ENCODE peak calls at places on chromosomes 4 and X, in ten cellular contexts. One of them, this sample, is unnamed.

GRCh38 chrX:115894087-115894486 is 276.5 kb upstream of the AGTR2 start:
- DNase-seq in HCT116: peak; percentile 2
- DNase-seq in sigmoid colon: no peak
- DNase-seq in stomach: no peak
- DNase-seq in heart left ventricle: no peak
- DNase-seq in lower leg skin: no peak
- DNase-seq in endothelial cell of umbilical vein: no peak
- DNase-seq in suprapubic skin: no peak
- DNase-seq in A549: no peak
- DNase-seq in tibial nerve: no peak
- DNase-seq in this sample: peak; percentile 24

GRCh38 chr4:109432676-109433075 is 939 bp upstream of the SEC24B start:
- DNase-seq in heart left ventricle: no peak
- DNase-seq in A549: no peak
- DNase-seq in sigmoid colon: no peak
- DNase-seq in tibial nerve: no peak
- DNase-seq in lower leg skin: no peak
- DNase-seq in HCT116: no peak
- DNase-seq in endothelial cell of umbilical vein: peak; percentile 57
- DNase-seq in stomach: no peak
- DNase-seq in suprapubic skin: no peak
- DNase-seq in this sample: no peak

GRCh38 chrX:107483976-107484726 is 34.7 kb downstream of the FRMPD3 start:
- DNase-seq in A549: no peak
- DNase-seq in suprapubic skin: no peak
- DNase-seq in endothelial cell of umbilical vein: no peak
- DNase-seq in stomach: no peak
- DNase-seq in HCT116: no peak
- DNase-seq in sigmoid colon: no peak
- DNase-seq in heart left ventricle: no peak
- DNase-seq in tibial nerve: no peak
- DNase-seq in lower leg skin: peak; percentile 76
- DNase-seq in this sample: no peak

GRCh38 chrX:13836575-13836974 is 19.7 kb upstream of the GPM6B start:
- DNase-seq in endothelial cell of umbilical vein: no peak
- DNase-seq in lower leg skin: no peak
- DNase-seq in heart left ventricle: no peak
- DNase-seq in sigmoid colon: no peak
- DNase-seq in suprapubic skin: no peak
- DNase-seq in HCT116: no peak
- DNase-seq in A549: no peak
- DNase-seq in tibial nerve: no peak
- DNase-seq in stomach: no peak
- DNase-seq in this sample: no peak

GRCh38 chr4:139901516-139902327 is 236.1 kb downstream of the MGST2 start:
- DNase-seq in endothelial cell of umbilical vein: peak; percentile 79
- DNase-seq in A549: no peak
- DNase-seq in sigmoid colon: no peak
- DNase-seq in suprapubic skin: no peak
- DNase-seq in HCT116: no peak
- DNase-seq in lower leg skin: no peak
- DNase-seq in tibial nerve: no peak
- DNase-seq in stomach: no peak
- DNase-seq in heart left ventricle: no peak
- DNase-seq in this sample: no peak

GRCh38 chr4:122854860-122855259 is 28.2 kb downstream of the FGF2 start:
- DNase-seq in lower leg skin: no peak
- DNase-seq in endothelial cell of umbilical vein: no peak
- DNase-seq in HCT116: no peak
- DNase-seq in sigmoid colon: no peak
- DNase-seq in A549: no peak
- DNase-seq in stomach: no peak
- DNase-seq in heart left ventricle: no peak
- DNase-seq in tibial nerve: no peak
- DNase-seq in suprapubic skin: no peak
- DNase-seq in this sample: no peak

GRCh38 chr4:46946914-46947313 is 37.9 kb upstream of the COX7B2 start:
- DNase-seq in HCT116: no peak
- DNase-seq in tibial nerve: no peak
- DNase-seq in stomach: no peak
- DNase-seq in suprapubic skin: no peak
- DNase-seq in sigmoid colon: no peak
- DNase-seq in heart left ventricle: no peak
- DNase-seq in A549: no peak
- DNase-seq in lower leg skin: no peak
- DNase-seq in endothelial cell of umbilical vein: peak; percentile 1
- DNase-seq in this sample: no peak

GRCh38 chr4:87058272-87059073 is 123.7 kb downstream of the AFF1 start:
- DNase-seq in lower leg skin: no peak
- DNase-seq in HCT116: peak; percentile 29
- DNase-seq in sigmoid colon: no peak
- DNase-seq in heart left ventricle: no peak
- DNase-seq in A549: no peak
- DNase-seq in endothelial cell of umbilical vein: no peak
- DNase-seq in stomach: no peak
- DNase-seq in tibial nerve: no peak
- DNase-seq in suprapubic skin: no peak
- DNase-seq in this sample: peak; percentile 18

GRCh38 chr4:88928852-88929251 is 128.1 kb downstream of the FAM13A start:
- DNase-seq in HCT116: no peak
- DNase-seq in A549: no peak
- DNase-seq in suprapubic skin: no peak
- DNase-seq in endothelial cell of umbilical vein: no peak
- DNase-seq in sigmoid colon: no peak
- DNase-seq in lower leg skin: no peak
- DNase-seq in heart left ventricle: no peak
- DNase-seq in tibial nerve: no peak
- DNase-seq in stomach: no peak
- DNase-seq in this sample: no peak

GRCh38 chr4:121360496-121360895 is 20.3 kb downstream of the QRFPR start:
- DNase-seq in HCT116: no peak
- DNase-seq in heart left ventricle: no peak
- DNase-seq in endothelial cell of umbilical vein: no peak
- DNase-seq in suprapubic skin: no peak
- DNase-seq in sigmoid colon: no peak
- DNase-seq in stomach: no peak
- DNase-seq in lower leg skin: no peak
- DNase-seq in A549: no peak
- DNase-seq in tibial nerve: no peak
- DNase-seq in this sample: no peak

GRCh38 chr4:139419388-139419914 is 34.5 kb upstream of the RAB33B start:
- DNase-seq in lower leg skin: no peak
- DNase-seq in tibial nerve: no peak
- DNase-seq in heart left ventricle: peak; percentile 67
- DNase-seq in suprapubic skin: no peak
- DNase-seq in endothelial cell of umbilical vein: peak; percentile 99
- DNase-seq in sigmoid colon: peak; percentile 78
- DNase-seq in A549: no peak
- DNase-seq in stomach: no peak
- DNase-seq in HCT116: no peak
- DNase-seq in this sample: no peak

GRCh38 chr4:47972721-47973120 is 43.8 kb downstream of the CNGA1 start:
- DNase-seq in sigmoid colon: no peak
- DNase-seq in HCT116: no peak
- DNase-seq in heart left ventricle: no peak
- DNase-seq in suprapubic skin: no peak
- DNase-seq in lower leg skin: no peak
- DNase-seq in endothelial cell of umbilical vein: no peak
- DNase-seq in stomach: no peak
- DNase-seq in A549: no peak
- DNase-seq in tibial nerve: no peak
- DNase-seq in this sample: no peak

GRCh38 chr4:188423039-188423438 is 283.8 kb downstream of the TRIML1 start:
- DNase-seq in HCT116: no peak
- DNase-seq in endothelial cell of umbilical vein: no peak
- DNase-seq in stomach: no peak
- DNase-seq in tibial nerve: no peak
- DNase-seq in heart left ventricle: no peak
- DNase-seq in sigmoid colon: no peak
- DNase-seq in lower leg skin: no peak
- DNase-seq in A549: peak; percentile 33
- DNase-seq in suprapubic skin: no peak
- DNase-seq in this sample: no peak

GRCh38 chrX:15493118-15494082 is at the start of gene PIR:
- DNase-seq in tibial nerve: peak; percentile 67
- DNase-seq in suprapubic skin: peak; percentile 86
- DNase-seq in heart left ventricle: peak; percentile 92
- DNase-seq in sigmoid colon: peak; percentile 92
- DNase-seq in A549: peak; percentile 82
- DNase-seq in HCT116: peak; percentile 68
- DNase-seq in endothelial cell of umbilical vein: peak; percentile 85
- DNase-seq in stomach: peak; percentile 89
- DNase-seq in lower leg skin: peak; percentile 96
- DNase-seq in this sample: peak; percentile 46
- TF ChIP-seq POLR2A in tibial nerve: peak; percentile 48
- TF ChIP-seq POLR2A in suprapubic skin: no peak
- TF ChIP-seq POLR2A in heart left ventricle: peak; percentile 81
- TF ChIP-seq POLR2A in sigmoid colon: no peak
- TF ChIP-seq POLR2A in A549: peak; percentile 77
- TF ChIP-seq POLR2A in HCT116: no peak
- TF ChIP-seq POLR2A in endothelial cell of umbilical vein: peak; percentile 37
- TF ChIP-seq POLR2A in stomach: no peak
- TF ChIP-seq POLR2A in lower leg skin: no peak
- TF ChIP-seq POLR2A in this sample: peak; percentile 41

DNA sequence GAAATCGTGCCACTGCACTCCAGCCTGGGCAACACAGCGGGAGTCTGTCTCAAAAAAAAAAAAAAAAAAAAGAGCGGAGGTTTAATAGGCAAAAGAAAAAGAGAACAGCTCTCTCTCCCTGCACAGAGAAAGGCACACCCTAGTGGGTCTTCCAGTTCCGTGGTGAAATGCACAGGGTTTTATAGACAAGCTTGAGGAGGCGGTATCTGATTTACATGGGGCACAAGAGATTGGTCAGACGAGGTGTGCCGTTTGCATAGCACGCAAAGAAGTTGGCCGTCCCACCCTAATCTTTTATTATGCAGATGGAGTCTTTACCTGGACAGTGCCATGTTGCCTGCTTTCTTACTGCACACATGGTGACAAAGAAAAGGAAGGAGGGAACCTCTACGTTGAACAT is 33.5 kb upstream of the REST start:
- DNase-seq in suprapubic skin: no peak
- DNase-seq in heart left ventricle: no peak
- DNase-seq in lower leg skin: no peak
- DNase-seq in tibial nerve: no peak
- DNase-seq in A549: no peak
- DNase-seq in HCT116: no peak
- DNase-seq in stomach: no peak
- DNase-seq in endothelial cell of umbilical vein: no peak
- DNase-seq in sigmoid colon: no peak
- DNase-seq in this sample: no peak
- TF ChIP-seq POLR2A in suprapubic skin: no peak
- TF ChIP-seq POLR2A in heart left ventricle: no peak
- TF ChIP-seq POLR2A in lower leg skin: no peak
- TF ChIP-seq POLR2A in tibial nerve: no peak
- TF ChIP-seq POLR2A in A549: no peak
- TF ChIP-seq POLR2A in HCT116: no peak
- TF ChIP-seq POLR2A in stomach: no peak
- TF ChIP-seq POLR2A in endothelial cell of umbilical vein: no peak
- TF ChIP-seq POLR2A in sigmoid colon: no peak
- TF ChIP-seq POLR2A in this sample: no peak

GRCh38 chrX:20267599-20267923 is 852 bp upstream of the RPS6KA3 start:
- DNase-seq in endothelial cell of umbilical vein: peak; percentile 3
- DNase-seq in heart left ventricle: peak; percentile 27
- DNase-seq in lower leg skin: no peak
- DNase-seq in tibial nerve: no peak
- DNase-seq in suprapubic skin: no peak
- DNase-seq in A549: no peak
- DNase-seq in stomach: no peak
- DNase-seq in sigmoid colon: no peak
- DNase-seq in HCT116: no peak
- DNase-seq in this sample: no peak

GRCh38 chrX:20263474-20263873 is 3.2 kb downstream of the RPS6KA3 start:
- DNase-seq in suprapubic skin: no peak
- DNase-seq in lower leg skin: no peak
- DNase-seq in stomach: no peak
- DNase-seq in A549: no peak
- DNase-seq in sigmoid colon: no peak
- DNase-seq in endothelial cell of umbilical vein: peak; percentile 25
- DNase-seq in heart left ventricle: no peak
- DNase-seq in HCT116: no peak
- DNase-seq in tibial nerve: no peak
- DNase-seq in this sample: no peak

GRCh38 chrX:20265726-20266681 is 705 bp downstream of the RPS6KA3 start:
- DNase-seq in stomach: no peak
- DNase-seq in sigmoid colon: peak; percentile 67
- DNase-seq in HCT116: no peak
- DNase-seq in tibial nerve: no peak
- DNase-seq in A549: peak; percentile 19
- DNase-seq in heart left ventricle: peak; percentile 30
- DNase-seq in lower leg skin: peak; percentile 85
- DNase-seq in suprapubic skin: peak; percentile 72
- DNase-seq in endothelial cell of umbilical vein: peak; percentile 3
- DNase-seq in this sample: no peak

GRCh38 chrX:20266810-20267598 is at the start of gene RPS6KA3:
- DNase-seq in A549: peak; percentile 63
- DNase-seq in suprapubic skin: peak; percentile 93
- DNase-seq in stomach: peak; percentile 92
- DNase-seq in endothelial cell of umbilical vein: peak; percentile 83
- DNase-seq in tibial nerve: peak; percentile 85
- DNase-seq in sigmoid colon: peak; percentile 95
- DNase-seq in heart left ventricle: peak; percentile 93
- DNase-seq in HCT116: peak; percentile 57
- DNase-seq in lower leg skin: peak; percentile 98
- DNase-seq in this sample: no peak

DNA sequence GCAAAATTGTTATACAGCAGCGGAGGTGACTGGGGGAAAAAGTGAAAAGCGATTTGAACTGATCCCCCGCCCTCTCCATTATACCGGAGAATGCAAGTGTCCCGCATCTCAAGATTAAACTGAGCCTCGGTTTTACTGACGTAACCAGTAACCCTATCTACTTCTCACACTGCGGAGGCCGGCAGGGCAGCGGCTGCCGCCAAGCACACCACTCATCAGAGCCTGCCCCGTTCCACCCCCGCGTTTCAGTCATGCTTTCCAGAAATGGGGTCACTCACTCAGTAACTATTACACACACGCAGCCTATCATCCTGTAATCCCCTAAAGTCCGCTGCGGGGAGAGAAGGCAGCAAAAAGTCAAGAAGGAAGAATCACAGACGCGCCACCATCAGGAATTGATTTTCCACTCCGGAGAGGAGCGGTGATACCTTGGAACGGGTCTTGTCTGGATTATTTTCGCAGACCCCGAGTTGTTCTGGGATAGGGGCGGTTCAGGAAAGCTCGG is 1.4 kb downstream of the RPS6KA3 start:
- DNase-seq in tibial nerve: peak; percentile 17
- DNase-seq in heart left ventricle: peak; percentile 77
- DNase-seq in A549: peak; percentile 36
- DNase-seq in HCT116: peak; percentile 41
- DNase-seq in stomach: peak; percentile 48
- DNase-seq in sigmoid colon: peak; percentile 83
- DNase-seq in lower leg skin: peak; percentile 89
- DNase-seq in endothelial cell of umbilical vein: peak; percentile 66
- DNase-seq in suprapubic skin: peak; percentile 76
- DNase-seq in this sample: no peak
- TF ChIP-seq POLR2A in tibial nerve: peak; percentile 31
- TF ChIP-seq POLR2A in heart left ventricle: peak; percentile 29
- TF ChIP-seq POLR2A in A549: no peak
- TF ChIP-seq POLR2A in HCT116: no peak
- TF ChIP-seq POLR2A in stomach: no peak
- TF ChIP-seq POLR2A in sigmoid colon: peak; percentile 37
- TF ChIP-seq POLR2A in lower leg skin: no peak
- TF ChIP-seq POLR2A in endothelial cell of umbilical vein: no peak
- TF ChIP-seq POLR2A in suprapubic skin: no peak
- TF ChIP-seq POLR2A in this sample: no peak

GRCh38 chrX:54639346-54640102 is 109.5 kb downstream of the GNL3L start:
- DNase-seq in endothelial cell of umbilical vein: peak; percentile 97
- DNase-seq in A549: peak; percentile 90
- DNase-seq in HCT116: peak; percentile 90
- DNase-seq in heart left ventricle: peak; percentile 96
- DNase-seq in stomach: peak; percentile 91
- DNase-seq in suprapubic skin: peak; percentile 95
- DNase-seq in lower leg skin: peak; percentile 98
- DNase-seq in tibial nerve: peak; percentile 89
- DNase-seq in sigmoid colon: peak; percentile 98
- DNase-seq in this sample: peak; percentile 33
- TF ChIP-seq POLR2A in endothelial cell of umbilical vein: peak; percentile 46
- TF ChIP-seq POLR2A in A549: peak; percentile 51
- TF ChIP-seq POLR2A in HCT116: no peak
- TF ChIP-seq POLR2A in heart left ventricle: peak; percentile 51
- TF ChIP-seq POLR2A in stomach: no peak
- TF ChIP-seq POLR2A in suprapubic skin: no peak
- TF ChIP-seq POLR2A in lower leg skin: no peak
- TF ChIP-seq POLR2A in tibial nerve: peak; percentile 69
- TF ChIP-seq POLR2A in sigmoid colon: peak; percentile 29
- TF ChIP-seq POLR2A in this sample: peak; percentile 25